ENCODE peak calls at places on chromosomes 7 and 10, in eight cellular contexts. M is upper lobe of right lung, A is aorta, Y is mammary epithelial cell, J is mucosa of descending colon, W is small intestine, V is left ventricle myocardium inferior, O is tibial nerve. U is an unnamed sample.

GRCh38 chr10:3867454-3868273 is 82.7 kb upstream of the KLF6 start:
- DNase-seq in M (no peak), A (no peak), Y (peak; percentile 55), J (peak; percentile 66), W (peak; percentile 88), V (no peak), O (no peak), U (no peak)

GRCh38 chr10:87092356-87092860 is 2.2 kb downstream of the GLUD1 start:
- DNase-seq in M (no peak), A (no peak), Y (peak; percentile 31), J (peak; percentile 25), W (no peak), V (no peak), O (no peak), U (no peak)

GRCh38 chr7:21771906-21772610 is 173.6 kb downstream of the CDCA7L start:
- DNase-seq in M (no peak), A (no peak), Y (peak; percentile 28), J (no peak), W (no peak), V (no peak), O (no peak), U (no peak)

GRCh38 chr7:144588535-144588934 is 185.0 kb upstream of the NOBOX start:
- DNase-seq in M (no peak), A (no peak), Y (no peak), J (no peak), W (no peak), V (no peak), O (no peak), U (no peak)

GRCh38 chr10:20745556-20745955 is 151.6 kb downstream of the NEBL start:
- DNase-seq in M (no peak), A (no peak), Y (no peak), J (no peak), W (no peak), V (no peak), O (no peak), U (no peak)

GRCh38 chr10:60944159-60944909 is at the start of gene RHOBTB1:
- DNase-seq in M (peak; percentile 91), A (peak; percentile 93), Y (peak; percentile 52), J (peak; percentile 79), W (peak; percentile 66), V (peak; percentile 81), O (peak; percentile 64), U (no peak)

GRCh38 chr7:85239114-85239513 is 52.3 kb upstream of the SEMA3D start:
- DNase-seq in M (no peak), A (no peak), Y (no peak), J (no peak), W (no peak), V (no peak), O (no peak), U (no peak)

GRCh38 chr10:66827353-66827752 is 98.5 kb upstream of the LRRTM3 start:
- DNase-seq in M (no peak), A (no peak), Y (peak; percentile 83), J (no peak), W (no peak), V (no peak), O (no peak), U (no peak)

GRCh38 chr10:17227367-17228080 is 517 bp upstream of the VIM start:
- DNase-seq in M (no peak), A (no peak), Y (no peak), J (no peak), W (peak; percentile 19), V (no peak), O (no peak), U (peak; percentile 70)

GRCh38 chr7:26183545-26184282 is 16.8 kb downstream of the HNRNPA2B1 start:
- DNase-seq in M (no peak), A (no peak), Y (no peak), J (no peak), W (peak; percentile 9), V (no peak), O (no peak), U (no peak)

GRCh38 chr10:116108106-116108505 is 164.9 kb downstream of the GFRA1 start:
- DNase-seq in M (no peak), A (no peak), Y (no peak), J (no peak), W (peak; percentile 3), V (no peak), O (no peak), U (no peak)

DNA sequence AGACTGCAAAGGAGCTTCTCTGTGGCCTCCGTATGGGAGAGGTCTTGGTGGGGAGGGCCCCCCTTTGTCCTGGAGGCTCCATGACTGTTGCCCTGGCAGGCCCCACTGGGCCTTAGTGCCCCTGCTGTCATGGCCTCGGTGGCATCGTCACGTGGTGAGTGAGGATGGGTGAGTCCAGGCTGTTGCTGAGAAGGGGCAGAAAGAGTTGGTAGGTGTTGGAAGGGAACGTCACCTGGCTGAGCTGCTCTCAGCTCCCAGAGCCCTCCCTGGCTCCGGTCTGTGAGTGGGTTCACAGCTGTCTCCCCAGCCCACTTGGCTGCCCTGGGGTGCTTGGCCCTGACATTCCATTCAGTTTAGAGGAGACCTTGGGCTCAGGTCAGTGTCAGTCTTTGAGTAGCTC is 16.1 kb downstream of the SFRP5 start:
- DNase-seq in M (no peak), A (peak; percentile 59), Y (no peak), J (no peak), W (no peak), V (no peak), O (no peak), U (no peak)
- H3K36me3 ChIP-seq in M (peaks cover 96% of the 10 kb centered on the region), A (peaks cover 6% of the 10 kb centered on the region), Y (peaks cover 16% of the 10 kb centered on the region), J (peaks cover 4% of the 10 kb centered on the region), W (peaks cover 33% of the 10 kb centered on the region), V (peaks cover 99% of the 10 kb centered on the region), O (peaks cover 94% of the 10 kb centered on the region), U (peaks cover 87% of the 10 kb centered on the region)

GRCh38 chr10:98433881-98434732 is 12.6 kb downstream of the HPS1 start:
- DNase-seq in M (no peak), A (no peak), Y (peak; percentile 23), J (no peak), W (no peak), V (no peak), O (no peak), U (no peak)

GRCh38 chr10:98433371-98433770 is 13.4 kb downstream of the HPS1 start:
- DNase-seq in M (no peak), A (no peak), Y (no peak), J (no peak), W (no peak), V (no peak), O (no peak), U (no peak)

GRCh38 chr10:98432330-98432729 is 14.4 kb downstream of the HPS1 start:
- DNase-seq in M (no peak), A (no peak), Y (no peak), J (no peak), W (no peak), V (no peak), O (no peak), U (no peak)

GRCh38 chr10:98436704-98437103 is 10.0 kb downstream of the HPS1 start:
- DNase-seq in M (no peak), A (no peak), Y (no peak), J (no peak), W (no peak), V (no peak), O (no peak), U (no peak)

DNA sequence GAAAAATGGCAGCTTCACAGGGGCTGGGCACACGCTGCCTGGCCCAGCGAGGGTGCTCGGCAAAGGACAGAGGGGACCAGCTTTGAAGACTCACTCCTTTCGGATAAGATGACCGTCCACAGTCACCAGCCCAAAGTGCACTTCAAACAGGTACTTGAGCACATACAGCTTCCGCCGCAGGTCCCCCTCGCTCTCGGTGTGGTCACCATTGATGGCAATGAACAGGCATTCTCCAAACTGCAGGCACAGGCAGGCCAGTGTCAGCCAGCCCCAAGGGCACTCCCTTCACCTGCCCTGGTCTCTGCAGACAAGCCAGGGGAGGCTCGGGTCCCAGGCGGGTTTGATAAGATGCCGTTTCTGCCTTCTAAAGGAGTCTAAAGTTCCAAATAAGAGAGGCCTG is 11.6 kb downstream of the HPS1 start:
- DNase-seq in M (no peak), A (no peak), Y (no peak), J (no peak), W (no peak), V (no peak), O (no peak), U (no peak)
- H3K36me3 ChIP-seq in M (peaks cover 86% of the 10 kb centered on the region), A (no peaks in the 10 kb centered on the region), Y (peaks cover 15% of the 10 kb centered on the region), J (no peaks in the 10 kb centered on the region), W (peaks cover 16% of the 10 kb centered on the region), V (peaks cover 75% of the 10 kb centered on the region), O (peaks cover 98% of the 10 kb centered on the region), U (peaks cover 75% of the 10 kb centered on the region)

DNA sequence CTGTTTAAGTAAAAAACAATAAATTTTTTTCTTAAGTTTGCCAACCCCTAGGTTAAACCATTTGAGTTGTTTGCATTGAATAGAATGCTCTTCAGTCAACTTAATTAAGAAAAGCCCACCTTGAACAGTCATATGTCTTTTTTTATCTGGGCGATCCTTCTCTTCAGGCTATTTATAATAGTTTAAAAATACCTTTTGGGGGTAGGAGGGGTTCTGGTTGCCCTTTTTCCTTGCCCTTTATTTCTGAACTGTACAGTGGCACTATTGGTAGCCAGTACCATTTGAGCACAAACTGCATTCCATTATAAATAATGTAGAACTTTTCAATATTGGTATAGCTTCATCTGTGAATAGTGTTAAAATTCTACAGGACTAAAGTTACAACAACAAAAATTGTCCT is 13.1 kb downstream of the CALU start:
- DNase-seq in M (no peak), A (no peak), Y (no peak), J (no peak), W (no peak), V (no peak), O (no peak), U (no peak)
- H3K36me3 ChIP-seq in M (peaks cover 92% of the 10 kb centered on the region), A (no peaks in the 10 kb centered on the region), Y (peaks cover 42% of the 10 kb centered on the region), J (no peaks in the 10 kb centered on the region), W (peaks cover 16% of the 10 kb centered on the region), V (peaks cover 53% of the 10 kb centered on the region), O (peaks cover 67% of the 10 kb centered on the region), U (peaks cover 66% of the 10 kb centered on the region)

GRCh38 chr10:103154464-103155299 is 38.4 kb downstream of the NT5C2 start:
- DNase-seq in M (no peak), A (no peak), Y (no peak), J (no peak), W (no peak), V (no peak), O (no peak), U (no peak)

GRCh38 chr10:103153302-103153759 is 39.7 kb downstream of the NT5C2 start:
- DNase-seq in M (no peak), A (no peak), Y (no peak), J (no peak), W (no peak), V (no peak), O (peak; percentile 19), U (no peak)

GRCh38 chr10:103155485-103156085 is 37.5 kb downstream of the NT5C2 start:
- DNase-seq in M (no peak), A (no peak), Y (no peak), J (no peak), W (no peak), V (no peak), O (no peak), U (no peak)

GRCh38 chr10:103157246-103157645 is 35.8 kb downstream of the NT5C2 start:
- DNase-seq in M (no peak), A (no peak), Y (no peak), J (no peak), W (no peak), V (no peak), O (no peak), U (no peak)

DNA sequence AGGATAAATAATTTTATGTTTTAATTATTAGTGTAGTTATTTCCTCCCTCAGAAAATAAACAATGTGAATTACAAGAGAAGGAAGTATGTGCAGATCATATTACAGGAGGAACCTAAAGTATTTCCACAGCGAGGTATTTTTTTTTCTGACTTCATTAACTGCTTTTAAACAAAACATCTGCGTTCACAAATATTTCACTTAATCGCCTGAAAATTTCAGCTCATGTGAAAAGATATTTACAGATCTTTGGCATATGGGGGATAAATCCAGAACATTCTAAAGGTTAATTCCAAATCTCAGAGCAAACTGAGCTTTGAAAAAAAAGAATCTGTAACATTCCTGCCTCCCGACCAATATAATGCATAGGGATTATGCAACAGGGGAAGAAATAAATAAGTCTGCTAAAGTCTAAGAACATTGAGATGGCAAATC is 39.3 kb downstream of the NT5C2 start:
- DNase-seq in M (no peak), A (no peak), Y (no peak), J (no peak), W (no peak), V (no peak), O (no peak), U (no peak)
- H3K36me3 ChIP-seq in M (peaks cover 9% of the 10 kb centered on the region), A (no peaks in the 10 kb centered on the region), Y (peaks cover 6% of the 10 kb centered on the region), J (no peaks in the 10 kb centered on the region), W (peaks cover 6% of the 10 kb centered on the region), V (peaks cover 12% of the 10 kb centered on the region), O (peaks cover 8% of the 10 kb centered on the region), U (peaks cover 15% of the 10 kb centered on the region)

U was measured in CD4-positive, CD25-positive, alpha-beta regulatory T cell.